ENCODE peak calls at places on chromosomes 4 and X, in ten cellular contexts. A, H, C, E, I, N, Y, D, B and P are unnamed samples.

GRCh38 chrX:24229400-24229879 is 79.9 kb downstream of the ZFX start:
- DNase-seq in A (no peak), H (no peak), C (peak; percentile 20), E (no peak), I (no peak), N (no peak), Y (no peak), D (no peak), B (no peak), P (no peak)

GRCh38 chrX:72159769-72160168 is 21.8 kb upstream of the PIN4 start:
- DNase-seq in A (no peak), H (no peak), C (no peak), E (no peak), I (no peak), N (no peak), Y (no peak), D (no peak), B (no peak), P (no peak)

GRCh38 chr4:164204434-164204833 is 549.5 kb upstream of the SMIM31 start:
- DNase-seq in A (peak; percentile 48), H (peak; percentile 97), C (no peak), E (peak; percentile 13), I (no peak), N (peak; percentile 67), Y (no peak), D (no peak), B (no peak), P (no peak)

GRCh38 chr4:6957148-6957520 is 47.5 kb downstream of the TBC1D14 start:
- DNase-seq in A (no peak), H (no peak), C (no peak), E (no peak), I (no peak), N (no peak), Y (no peak), D (peak; percentile 86), B (peak; percentile 28), P (no peak)

GRCh38 chr4:57044996-57045395 is 65.2 kb downstream of the IGFBP7 start:
- DNase-seq in A (no peak), H (peak; percentile 88), C (no peak), E (no peak), I (no peak), N (no peak), Y (no peak), D (no peak), B (no peak), P (no peak)

GRCh38 chr4:102825261-102826071 is 1.9 kb downstream of the UBE2D3 start:
- DNase-seq in A (peak; percentile 65), H (peak; percentile 73), C (peak; percentile 43), E (peak; percentile 51), I (peak; percentile 41), N (peak; percentile 69), Y (peak; percentile 65), D (no peak), B (no peak), P (no peak)

GRCh38 chrX:6163761-6164160 is 64.9 kb downstream of the NLGN4X start:
- DNase-seq in A (no peak), H (peak; percentile 47), C (no peak), E (no peak), I (no peak), N (no peak), Y (no peak), D (no peak), B (no peak), P (no peak)

GRCh38 chrX:114152130-114152529 is 431.8 kb upstream of the HTR2C start:
- DNase-seq in A (no peak), H (peak; percentile 59), C (no peak), E (peak; percentile 56), I (no peak), N (no peak), Y (no peak), D (no peak), B (no peak), P (no peak)

GRCh38 chrX:73577368-73577767 is 14.4 kb downstream of the CHIC1 start:
- DNase-seq in A (no peak), H (peak; percentile 86), C (peak; percentile 10), E (no peak), I (no peak), N (peak; percentile 55), Y (no peak), D (no peak), B (no peak), P (no peak)

GRCh38 chrX:34642849-34643248 is 14.2 kb downstream of the TMEM47 start:
- DNase-seq in A (no peak), H (no peak), C (no peak), E (no peak), I (no peak), N (no peak), Y (no peak), D (no peak), B (no peak), P (no peak)

GRCh38 chrX:96753230-96753629 is 68.6 kb downstream of the DIAPH2 start:
- DNase-seq in A (no peak), H (no peak), C (no peak), E (no peak), I (no peak), N (no peak), Y (no peak), D (no peak), B (no peak), P (no peak)

GRCh38 chrX:71622347-71623104 is 4.2 kb upstream of the CXCR3 start:
- DNase-seq in A (peak; percentile 88), H (peak; percentile 72), C (peak; percentile 76), E (peak; percentile 77), I (peak; percentile 76), N (peak; percentile 39), Y (peak; percentile 93), D (peak; percentile 79), B (peak; percentile 85), P (peak; percentile 25)

GRCh38 chr4:154485127-154485773 is 6.3 kb downstream of the DCHS2 start:
- DNase-seq in A (no peak), H (no peak), C (no peak), E (no peak), I (no peak), N (no peak), Y (no peak), D (no peak), B (no peak), P (no peak)

GRCh38 chrX:112368371-112368770 is 285.8 kb upstream of the TRPC5 start:
- DNase-seq in A (peak; percentile 65), H (no peak), C (no peak), E (no peak), I (no peak), N (peak; percentile 33), Y (no peak), D (no peak), B (no peak), P (peak; percentile 39)

GRCh38 chrX:118730500-118731247 is 3.3 kb downstream of the IL13RA1 start:
- DNase-seq in A (no peak), H (peak; percentile 72), C (peak; percentile 18), E (no peak), I (no peak), N (no peak), Y (no peak), D (no peak), B (no peak), P (no peak)

GRCh38 chr4:70996014-70996353 is 2.5 kb downstream of the DCK start:
- DNase-seq in A (no peak), H (no peak), C (no peak), E (no peak), I (no peak), N (no peak), Y (no peak), D (no peak), B (no peak), P (no peak)

GRCh38 chr4:41844327-41844726 is 90.9 kb upstream of the TMEM33 start:
- DNase-seq in A (no peak), H (no peak), C (no peak), E (no peak), I (no peak), N (peak; percentile 48), Y (no peak), D (no peak), B (no peak), P (no peak)

DNA sequence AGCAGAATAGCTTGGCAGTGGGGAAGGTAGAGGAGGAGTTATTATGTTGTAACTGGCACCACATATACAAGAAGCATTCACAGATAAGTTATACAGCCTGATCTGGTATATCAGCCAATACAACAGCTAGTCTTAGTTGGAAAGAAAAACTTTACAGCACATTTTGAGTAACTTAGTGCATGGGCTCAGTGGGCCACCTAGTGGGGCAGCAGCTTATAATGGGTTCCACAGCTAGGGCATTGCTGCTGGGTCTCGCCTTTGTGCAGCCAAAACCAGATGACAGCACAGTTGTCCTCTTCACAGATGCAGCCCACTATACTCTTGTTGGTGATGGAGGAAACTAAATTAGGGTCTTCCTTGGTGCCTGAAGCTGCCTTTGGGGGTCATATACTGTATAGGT is 448.1 kb upstream of the RASGEF1B start:
- DNase-seq in A (peak; percentile 57), H (no peak), C (no peak), E (no peak), I (no peak), N (peak; percentile 4), Y (no peak), D (no peak), B (no peak), P (peak; percentile 20)
- TF ChIP-seq CTCF in A (peak; percentile 61), H (no peak), C (no peak), E (no peak), I (no peak), N (peak; percentile 47), Y (no peak), D (no peak), B (no peak), P (peak; percentile 34)

GRCh38 chrX:131746491-131746968 is 202.7 kb downstream of the OR13H1 start:
- DNase-seq in A (peak; percentile 66), H (peak; percentile 67), C (no peak), E (no peak), I (no peak), N (no peak), Y (peak; percentile 93), D (peak; percentile 86), B (no peak), P (peak; percentile 93)
- H3K36me3 ChIP-seq in A (peaks cover 70% of the 10 kb centered on the region), H (no peaks in the 10 kb centered on the region), C (no peaks in the 10 kb centered on the region), E (no peaks in the 10 kb centered on the region), I (no peaks in the 10 kb centered on the region), N (peaks cover 16% of the 10 kb centered on the region), Y (no peaks in the 10 kb centered on the region), D (no peaks in the 10 kb centered on the region), B (no peaks in the 10 kb centered on the region), P (no peaks in the 10 kb centered on the region)

DNA sequence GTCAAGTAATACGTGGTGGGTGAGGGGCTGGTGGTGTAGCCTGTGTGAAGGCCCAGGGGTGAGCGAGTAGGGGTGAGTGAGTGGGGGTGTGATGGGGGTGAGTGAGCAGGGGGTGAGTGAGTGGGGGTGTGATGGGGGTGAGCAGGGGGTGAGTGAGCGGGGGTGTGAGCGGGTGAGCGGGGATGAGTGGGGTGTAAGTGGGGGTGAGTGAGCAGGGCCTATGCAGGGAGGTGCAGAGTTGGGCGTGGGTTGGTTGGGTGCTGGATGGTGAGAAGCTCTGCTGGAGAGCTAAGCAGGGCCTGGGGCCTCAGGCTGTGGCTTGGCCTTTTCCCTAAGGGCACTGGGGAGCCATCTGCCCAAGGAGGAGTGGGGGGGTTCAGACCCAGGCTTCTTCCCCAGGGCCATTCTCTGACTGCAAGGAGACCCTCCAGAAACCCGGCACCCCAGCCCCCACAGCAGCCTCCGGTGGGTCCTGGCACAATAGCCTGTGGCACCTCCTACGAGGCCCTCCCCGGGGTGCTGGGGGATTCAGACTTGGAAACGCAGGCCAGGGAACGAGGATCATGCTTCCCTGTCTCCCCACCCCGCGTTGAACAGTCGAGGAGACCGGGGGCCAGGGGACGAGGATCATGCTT is 30.4 kb downstream of the SH3TC1 start:
- DNase-seq in A (no peak), H (no peak), C (no peak), E (no peak), I (no peak), N (no peak), Y (no peak), D (no peak), B (no peak), P (no peak)
- H3K27ac ChIP-seq in A (no peak overlapping the region), H (no peak overlapping the region), C (no peak overlapping the region), E (no peak overlapping the region), I (no peak overlapping the region), N (no peak overlapping the region), Y (no peak overlapping the region), D (no peak overlapping the region), B (no peak overlapping the region), P (no peak overlapping the region)

GRCh38 chr4:47704693-47705325 is 133.1 kb downstream of the CORIN start:
- DNase-seq in A (peak; percentile 87), H (peak; percentile 3), C (peak; percentile 60), E (peak; percentile 69), I (peak; percentile 13), N (peak; percentile 79), Y (no peak), D (peak; percentile 35), B (no peak), P (peak; percentile 83)
- TF ChIP-seq CTCF in A (peak; percentile 76), H (peak; percentile 64), C (peak; percentile 21), E (peak; percentile 57), I (no peak), N (peak; percentile 88), Y (no peak), D (no peak), B (no peak), P (peak; percentile 87)